ENCODE peak calls at places on chromosomes 5 and 9, in four cellular contexts. E, B, C and K are unnamed samples.

GRCh38 chr5:434443-435146 is 8.4 kb upstream of the EXOC3 start:
- DNase-seq in E (no peak), B (no peak), C (no peak), K (no peak)

GRCh38 chr5:169629847-169630548 is 7.1 kb upstream of the DOCK2 start:
- DNase-seq in B (no peak), E (peak; percentile 78), C (peak; percentile 19), K (peak; percentile 62)

GRCh38 chr5:125668904-125669303 is 754.3 kb upstream of the GRAMD2B start:
- DNase-seq in C (no peak), B (no peak), E (no peak), K (no peak)

GRCh38 chr5:92991681-92992472 is 589.1 kb downstream of the NR2F1-AS1 start:
- DNase-seq in B (no peak), E (no peak), C (no peak), K (no peak)

GRCh38 chr5:178817506-178817905 is 42.2 kb upstream of the ZNF354B start:
- DNase-seq in B (no peak), C (no peak), E (no peak), K (no peak)

GRCh38 chr5:16552666-16553343 is 64.0 kb downstream of the RETREG1 start:
- DNase-seq in B (peak; percentile 75), E (no peak), C (peak; percentile 80), K (no peak)

GRCh38 chr5:74311961-74312360 is 328.6 kb downstream of the ENC1 start:
- DNase-seq in B (no peak), C (no peak), E (no peak), K (no peak)

GRCh38 chr9:121267689-121268597 is at the start of gene GSN:
- DNase-seq in C (peak; percentile 83), B (peak; percentile 77), E (no peak), K (no peak)

GRCh38 chr5:1035421-1036405 is 27.1 kb downstream of the NKD2 start:
- DNase-seq in C (no peak), B (no peak), E (no peak), K (no peak)

GRCh38 chr5:95564450-95564849 is 9.5 kb downstream of the ARSK start:
- DNase-seq in E (no peak), B (no peak), C (no peak), K (no peak)

GRCh38 chr5:178223196-178223773 is 9.3 kb downstream of the PHYKPL start:
- DNase-seq in E (no peak), C (no peak), B (no peak), K (no peak)

GRCh38 chr9:104258289-104259045 is 164.4 kb downstream of the SMC2 start:
- DNase-seq in E (no peak), C (no peak), B (no peak), K (no peak)

GRCh38 chr5:134086215-134086942 is 28.1 kb upstream of the TCF7 start:
- DNase-seq in E (no peak), B (no peak), C (no peak), K (no peak)

GRCh38 chr9:16112116-16112515 is 559.3 kb downstream of the CCDC171 start:
- DNase-seq in B (no peak), E (no peak), C (no peak), K (no peak)

GRCh38 chr5:154325566-154325965 is 120.2 kb upstream of the SAP30L start:
- DNase-seq in C (no peak), E (no peak), B (no peak), K (no peak)

GRCh38 chr5:93573627-93573974 is 7.4 kb downstream of the NR2F1-AS1 start:
- DNase-seq in E (no peak), C (no peak), B (no peak), K (no peak)

GRCh38 chr5:132105688-132106087 is 32.1 kb downstream of the CSF2 start:
- DNase-seq in B (no peak), E (no peak), C (no peak), K (no peak)

GRCh38 chr5:86917117-86917579 is 299.4 kb downstream of the COX7C start:
- DNase-seq in E (no peak), C (peak; percentile 10), B (no peak), K (no peak)

GRCh38 chr5:145991044-145991575 is 54.7 kb downstream of the SH3RF2 start:
- DNase-seq in E (no peak), B (no peak), C (no peak), K (no peak)

GRCh38 chr5:109739741-109740140 is 50.0 kb downstream of the MAN2A1 start:
- DNase-seq in B (no peak), C (no peak), E (no peak), K (no peak)